ENCODE peak calls at places on chromosomes 13 and 19, in ten cellular contexts. P is AG09309, K is thoracic aorta, C is IMR-90, N is HFF-Myc, L is mucosa of descending colon, F is adrenal gland, Z is breast epithelium, X is cardiac fibroblast, Y is upper lobe of right lung. E is an unnamed sample.

GRCh38 chr13:113013878-113014751 is 45.1 kb downstream of the MCF2L start:
- DNase-seq in P (no peak), K (no peak), C (no peak), N (no peak), L (no peak), F (no peak), Z (no peak), X (no peak), Y (no peak), E (no peak)

GRCh38 chr19:16397791-16398529 is 73.3 kb downstream of the KLF2 start:
- DNase-seq in P (no peak), K (no peak), C (no peak), N (no peak), L (no peak), F (no peak), Z (peak; percentile 52), X (peak; percentile 34), Y (no peak), E (no peak)

GRCh38 chr19:40229484-40229883 is 3.0 kb upstream of the CCNP start:
- DNase-seq in P (no peak), K (no peak), C (peak; percentile 59), N (no peak), L (no peak), F (no peak), Z (no peak), X (peak; percentile 67), Y (no peak), E (no peak)

GRCh38 chr19:31541396-31541795 is 192.2 kb upstream of the TSHZ3 start:
- DNase-seq in P (no peak), K (no peak), C (no peak), N (no peak), L (no peak), F (no peak), Z (no peak), X (no peak), Y (no peak), E (no peak)

GRCh38 chr19:29308977-29309520 is 96.1 kb upstream of the UQCRFS1 start:
- DNase-seq in P (no peak), K (no peak), C (no peak), N (no peak), L (no peak), F (no peak), Z (no peak), X (no peak), Y (no peak), E (no peak)

GRCh38 chr19:14425696-14426138 is 6.6 kb upstream of the DDX39A start:
- DNase-seq in P (no peak), K (no peak), C (peak; percentile 91), N (no peak), L (no peak), F (no peak), Z (no peak), X (peak; percentile 40), Y (no peak), E (no peak)

GRCh38 chr19:1647664-1648155 is 4.7 kb downstream of the TCF3 start:
- DNase-seq in P (no peak), K (no peak), C (no peak), N (no peak), L (no peak), F (no peak), Z (no peak), X (no peak), Y (no peak), E (no peak)

GRCh38 chr13:24984134-24984533 is 111.8 kb upstream of the PABPC3 start:
- DNase-seq in P (no peak), K (no peak), C (no peak), N (no peak), L (no peak), F (no peak), Z (no peak), X (no peak), Y (no peak), E (no peak)

GRCh38 chr19:10193666-10194499 is 870 bp downstream of the DNMT1 start:
- DNase-seq in P (no peak), K (no peak), C (peak; percentile 76), N (no peak), L (peak; percentile 65), F (no peak), Z (no peak), X (peak; percentile 69), Y (no peak), E (no peak)

GRCh38 chr19:52963229-52963760 is 614 bp upstream of the ZNF816 start:
- DNase-seq in P (no peak), K (no peak), C (no peak), N (no peak), L (peak; percentile 45), F (peak; percentile 37), Z (no peak), X (no peak), Y (no peak), E (no peak)

GRCh38 chr13:112510002-112510780 is 77.8 kb downstream of the TUBGCP3 start:
- DNase-seq in P (peak; percentile 14), K (no peak), C (peak; percentile 71), N (peak; percentile 35), L (no peak), F (peak; percentile 33), Z (no peak), X (peak; percentile 67), Y (no peak), E (no peak)

GRCh38 chr13:27839809-27840467 is 47.7 kb downstream of the GSX1 start:
- DNase-seq in P (no peak), K (no peak), C (no peak), N (no peak), L (no peak), F (no peak), Z (no peak), X (no peak), Y (no peak), E (no peak)

GRCh38 chr13:47306991-47307390 is 410.1 kb upstream of the HTR2A start:
- DNase-seq in P (no peak), K (no peak), C (peak; percentile 26), N (no peak), L (no peak), F (no peak), Z (no peak), X (no peak), Y (no peak), E (no peak)

GRCh38 chr13:47310376-47310775 is 413.5 kb upstream of the HTR2A start:
- DNase-seq in P (no peak), K (no peak), C (no peak), N (no peak), L (no peak), F (no peak), Z (no peak), X (peak; percentile 21), Y (no peak), E (no peak)
- H3K4me3 ChIP-seq in P (no peak overlapping the region), K (no peak overlapping the region), C (no peak overlapping the region), N (no peak overlapping the region), L (no peak overlapping the region), F (no peak overlapping the region), Z (no peak overlapping the region), X (no peak overlapping the region), Y (no peak overlapping the region), E (no peak overlapping the region)

DNA sequence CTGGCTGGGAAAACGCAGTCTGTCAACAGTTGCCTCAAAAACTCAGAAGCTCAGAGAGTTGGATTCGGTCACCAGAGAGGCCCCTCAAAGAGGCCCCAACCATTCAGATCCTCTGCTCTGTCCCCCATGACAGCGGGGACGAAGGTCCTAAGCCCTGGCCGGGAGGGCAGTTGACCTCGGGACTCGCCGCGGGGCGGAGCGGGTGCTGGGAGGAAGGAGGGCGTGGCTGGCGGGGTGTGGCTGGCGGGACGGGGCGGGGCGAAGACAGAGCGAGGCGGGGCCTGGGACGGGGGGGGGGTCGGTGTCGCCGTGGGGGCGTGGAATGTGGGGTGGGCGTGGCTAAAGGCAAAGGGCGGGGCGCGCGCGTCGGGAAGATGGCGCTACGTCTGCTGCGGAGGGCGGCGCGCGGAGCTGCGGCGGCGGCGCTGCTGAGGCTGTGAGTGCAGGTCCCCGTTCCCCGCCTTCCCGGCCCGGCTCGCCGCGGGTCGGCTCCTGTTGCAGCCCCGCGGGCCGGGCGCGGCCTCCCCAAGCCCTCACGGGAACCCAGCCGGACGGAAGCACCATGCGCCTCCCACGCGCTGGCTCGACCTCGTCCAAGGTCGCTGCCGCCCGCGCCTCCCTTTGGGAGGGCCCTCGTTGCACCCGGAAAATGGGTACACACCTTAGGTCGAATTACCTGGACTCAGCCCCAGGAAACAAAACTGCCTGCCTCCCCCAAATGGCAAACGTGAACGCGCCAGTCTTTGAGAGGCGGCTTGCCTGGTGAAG is 105.2 kb downstream of the TM9SF2 start:
- DNase-seq in P (no peak), K (peak; percentile 59), C (peak; percentile 71), N (no peak), L (peak; percentile 95), F (peak; percentile 90), Z (peak; percentile 71), X (peak; percentile 82), Y (peak; percentile 95), E (peak; percentile 91)
- TF ChIP-seq CTCF in P (no peak), K (no peak), C (no peak), N (no peak), L (no peak), F (no peak), Z (no peak), X (no peak), Y (no peak), E (no peak)

DNA sequence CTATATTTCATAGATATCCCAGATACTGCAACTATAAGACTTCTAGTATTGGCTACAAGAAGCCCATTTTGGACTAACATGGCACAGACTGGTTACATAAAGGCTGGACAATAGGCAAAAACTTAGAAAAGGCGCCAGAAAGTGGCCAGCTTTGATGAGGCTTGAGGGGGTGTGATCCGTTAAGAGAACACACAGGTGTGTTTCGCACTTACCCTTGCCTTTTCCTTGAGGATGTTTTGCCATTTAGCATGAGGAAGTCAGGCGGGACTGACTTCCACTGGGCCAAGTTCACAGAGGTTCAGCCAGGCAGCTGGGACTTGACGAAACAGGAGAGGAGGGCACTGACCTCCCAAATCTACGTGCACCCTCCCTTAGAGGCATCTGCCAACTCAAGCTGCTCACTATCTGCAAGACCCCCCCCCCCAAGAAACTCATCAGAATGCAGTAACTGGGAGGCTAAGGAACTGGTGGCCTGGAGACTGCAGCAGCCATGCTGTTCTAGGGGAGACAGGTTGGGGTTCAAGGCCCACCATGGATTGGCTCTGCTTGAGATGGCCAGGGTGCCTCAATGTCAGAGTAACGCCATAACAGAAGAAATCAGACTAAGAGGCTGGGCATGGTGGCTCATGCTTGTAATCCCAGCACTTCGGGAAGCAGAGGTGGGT is 4.5 kb upstream of the LIN7B start:
- DNase-seq in P (no peak), K (no peak), C (no peak), N (no peak), L (no peak), F (no peak), Z (no peak), X (no peak), Y (no peak), E (no peak)
- H3K4me3 ChIP-seq in P (no peak overlapping the region), K (no peak overlapping the region), C (no peak overlapping the region), N (no peak overlapping the region), L (no peak overlapping the region), F (no peak overlapping the region), Z (no peak overlapping the region), X (no peak overlapping the region), Y (no peak overlapping the region), E (no peak overlapping the region)

DNA sequence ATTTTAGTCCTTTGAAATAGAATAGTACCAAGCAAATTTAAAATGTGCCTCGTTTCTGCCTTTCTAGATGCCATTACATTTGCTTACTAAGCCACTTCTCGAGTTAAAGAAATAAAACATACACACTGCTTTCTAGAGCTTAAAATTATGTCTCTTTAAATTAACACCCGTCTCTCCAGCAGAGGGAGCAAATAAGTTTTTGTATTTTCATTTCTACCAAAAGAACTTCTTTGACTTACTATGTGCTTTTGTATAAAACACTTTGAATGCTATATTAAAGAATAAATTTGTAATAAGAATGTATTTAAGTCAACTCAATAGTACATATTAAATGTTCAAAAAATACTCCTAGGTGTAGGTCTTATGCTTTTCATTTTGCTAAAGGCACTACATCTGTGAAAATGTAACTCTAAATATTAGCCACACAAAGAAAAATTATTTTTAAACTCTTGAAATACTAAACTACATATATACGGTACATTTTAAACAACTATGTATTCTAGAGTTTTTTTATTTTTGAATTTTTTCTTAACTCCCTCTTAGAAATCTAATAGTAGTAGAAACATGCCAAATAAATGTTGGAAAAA is 269.3 kb upstream of the MIR17HG start:
- DNase-seq in P (no peak), K (no peak), C (no peak), N (no peak), L (no peak), F (no peak), Z (no peak), X (peak; percentile 3), Y (no peak), E (peak; percentile 6)
- TF ChIP-seq CTCF in P (no peak), K (peak; percentile 29), C (no peak), N (no peak), L (no peak), F (no peak), Z (no peak), X (no peak), Y (peak; percentile 30), E (peak; percentile 37)

E was measured in GM06990.